ENCODE peak calls at places on chromosomes 2 and 18, in four cellular contexts. W, J, P and G are unnamed samples.

GRCh38 chr2:238032755-238033337 is 28.0 kb upstream of the SCLY start:
- DNase-seq in J (no peak), P (no peak), W (no peak), G (no peak)

GRCh38 chr2:15096873-15097272 is 464.3 kb downstream of the NBAS start:
- DNase-seq in P (no peak), W (no peak), J (no peak), G (peak)

GRCh38 chr2:224657349-224657748 is 58.8 kb downstream of the CCDC195 start:
- DNase-seq in P (no peak), J (no peak), W (no peak), G (no peak)

GRCh38 chr2:161161074-161161577 is 898 bp downstream of the TANK start:
- DNase-seq in P (peak), W (no peak), J (no peak), G (no peak)

GRCh38 chr2:236254674-236255073 is 9.5 kb downstream of the ASB18 start:
- DNase-seq in P (no peak), W (no peak), J (no peak), G (no peak)

GRCh38 chr2:105371810-105372209 is 27.0 kb downstream of the FHL2 start:
- DNase-seq in P (no peak), W (no peak), J (no peak), G (no peak)

GRCh38 chr18:2173464-2173863 is 397.8 kb downstream of the METTL4 start:
- DNase-seq in W (no peak), P (no peak), J (no peak), G (peak)

GRCh38 chr2:16142383-16143361 is 202.3 kb downstream of the MYCN start:
- DNase-seq in P (peak), J (no peak), W (no peak), G (no peak)

GRCh38 chr2:158650646-158651357 is 144.3 kb upstream of the DAPL1 start:
- DNase-seq in P (no peak), J (no peak), W (no peak), G (no peak)

GRCh38 chr2:101027852-101028251 is 25.8 kb downstream of the RPL31 start:
- DNase-seq in P (no peak), J (no peak), W (no peak), G (no peak)

GRCh38 chr2:75646090-75646582 is 447 bp upstream of the MRPL19 start:
- DNase-seq in J (no peak), W (no peak), P (no peak), G (peak)

GRCh38 chr2:25050128-25050527 is 8.3 kb downstream of the EFR3B start:
- DNase-seq in P (no peak), J (no peak), W (no peak), G (no peak)

GRCh38 chr18:40371673-40372072 is 1583.4 kb upstream of the PIK3C3 start:
- DNase-seq in P (no peak), J (no peak), W (no peak), G (no peak)

GRCh38 chr18:6414118-6414722 is 491 bp downstream of the L3MBTL4 start:
- DNase-seq in W (no peak), P (no peak), J (no peak), G (peak)